ENCODE peak calls at places on chromosomes 7 and 10, in four cellular contexts. One of them, this sample, is unnamed.

GRCh38 chr10:71349401-71349800 is 30.3 kb downstream of the SLC29A3 start:
- DNase-seq in HL-60: no peak
- DNase-seq in AG04450: no peak
- DNase-seq in CD4-positive, alpha-beta T cell: no peak
- DNase-seq in this sample: no peak

GRCh38 chr7:29900745-29901144 is 88.9 kb downstream of the SCRN1 start:
- DNase-seq in CD4-positive, alpha-beta T cell: no peak
- DNase-seq in HL-60: no peak
- DNase-seq in AG04450: no peak
- DNase-seq in this sample: no peak

GRCh38 chr7:20745716-20746115 is 41.0 kb downstream of the SP8 start:
- DNase-seq in CD4-positive, alpha-beta T cell: no peak
- DNase-seq in HL-60: no peak
- DNase-seq in AG04450: no peak
- DNase-seq in this sample: no peak

GRCh38 chr7:7750571-7751242 is 32.3 kb upstream of the RPA3 start:
- DNase-seq in HL-60: no peak
- DNase-seq in CD4-positive, alpha-beta T cell: no peak
- DNase-seq in AG04450: no peak
- DNase-seq in this sample: no peak

GRCh38 chr7:132220060-132220459 is 356.2 kb downstream of the PLXNA4 start:
- DNase-seq in AG04450: no peak
- DNase-seq in CD4-positive, alpha-beta T cell: no peak
- DNase-seq in HL-60: no peak
- DNase-seq in this sample: no peak

GRCh38 chr7:101696-102376 is 90.5 kb upstream of the FAM20C start:
- DNase-seq in AG04450: peak
- DNase-seq in CD4-positive, alpha-beta T cell: no peak
- DNase-seq in HL-60: no peak
- DNase-seq in this sample: no peak

GRCh38 chr7:105032553-105033214 is 18.7 kb downstream of the KMT2E start:
- DNase-seq in CD4-positive, alpha-beta T cell: no peak
- DNase-seq in HL-60: no peak
- DNase-seq in AG04450: no peak
- DNase-seq in this sample: no peak

GRCh38 chr7:157555308-157555707 is 218.5 kb downstream of the DNAJB6 start:
- DNase-seq in HL-60: no peak
- DNase-seq in CD4-positive, alpha-beta T cell: no peak
- DNase-seq in AG04450: no peak
- DNase-seq in this sample: no peak

GRCh38 chr10:88038268-88038667 is 174.8 kb downstream of the PTEN start:
- DNase-seq in AG04450: peak
- DNase-seq in HL-60: peak
- DNase-seq in CD4-positive, alpha-beta T cell: no peak
- DNase-seq in this sample: no peak

GRCh38 chr7:20577362-20578069 is 38.0 kb upstream of the ABCB5 start:
- DNase-seq in HL-60: no peak
- DNase-seq in CD4-positive, alpha-beta T cell: no peak
- DNase-seq in AG04450: no peak
- DNase-seq in this sample: no peak

GRCh38 chr10:43073191-43073590 is 3.7 kb upstream of the RET start:
- DNase-seq in CD4-positive, alpha-beta T cell: no peak
- DNase-seq in AG04450: no peak
- DNase-seq in HL-60: no peak
- DNase-seq in this sample: no peak

GRCh38 chr10:95476482-95477174 is 84.5 kb downstream of the SORBS1 start:
- DNase-seq in HL-60: no peak
- DNase-seq in CD4-positive, alpha-beta T cell: no peak
- DNase-seq in AG04450: no peak
- DNase-seq in this sample: no peak

GRCh38 chr7:45975367-45975766 is 54.3 kb upstream of the IGFBP3 start:
- DNase-seq in AG04450: no peak
- DNase-seq in HL-60: no peak
- DNase-seq in CD4-positive, alpha-beta T cell: no peak
- DNase-seq in this sample: no peak

GRCh38 chr10:13960603-13961002 is 370.1 kb downstream of the FRMD4A start:
- DNase-seq in HL-60: no peak
- DNase-seq in AG04450: no peak
- DNase-seq in CD4-positive, alpha-beta T cell: no peak
- DNase-seq in this sample: no peak

GRCh38 chr10:13961853-13962252 is 368.9 kb downstream of the FRMD4A start:
- DNase-seq in AG04450: no peak
- DNase-seq in HL-60: no peak
- DNase-seq in CD4-positive, alpha-beta T cell: no peak
- DNase-seq in this sample: no peak

GRCh38 chr10:13957856-13958255 is 371.1 kb downstream of the PRPF18 start:
- DNase-seq in CD4-positive, alpha-beta T cell: no peak
- DNase-seq in AG04450: no peak
- DNase-seq in HL-60: no peak
- DNase-seq in this sample: no peak

GRCh38 chr10:13959443-13960359 is 371.0 kb downstream of the FRMD4A start:
- DNase-seq in HL-60: no peak
- DNase-seq in AG04450: no peak
- DNase-seq in CD4-positive, alpha-beta T cell: no peak
- DNase-seq in this sample: no peak

DNA sequence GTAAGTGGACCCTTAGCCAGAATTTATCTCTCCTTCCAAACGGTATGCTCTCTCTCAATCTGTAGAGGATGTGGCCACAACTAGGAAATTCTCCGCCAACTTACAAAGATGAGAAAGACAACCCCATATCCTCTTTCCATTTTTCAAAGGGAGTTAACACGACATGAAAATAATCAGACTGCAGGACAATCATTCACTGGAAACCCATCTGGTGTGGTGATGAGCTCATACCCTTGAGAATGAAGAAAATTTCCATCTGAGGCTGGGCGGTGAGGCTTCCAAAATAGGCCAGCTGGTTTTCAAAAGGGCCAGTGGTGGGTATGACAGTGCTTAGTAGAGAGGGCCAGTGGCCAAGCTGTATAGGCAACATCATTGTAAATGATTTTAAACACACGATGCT is 369.6 kb downstream of the FRMD4A start:
- DNase-seq in HL-60: no peak
- DNase-seq in CD4-positive, alpha-beta T cell: no peak
- DNase-seq in AG04450: peak
- DNase-seq in this sample: no peak
- H3K27ac ChIP-seq in HL-60: no peak
- H3K27ac ChIP-seq in CD4-positive, alpha-beta T cell: no peak
- H3K27ac ChIP-seq in AG04450: peak
- H3K27ac ChIP-seq in this sample: no peak

DNA sequence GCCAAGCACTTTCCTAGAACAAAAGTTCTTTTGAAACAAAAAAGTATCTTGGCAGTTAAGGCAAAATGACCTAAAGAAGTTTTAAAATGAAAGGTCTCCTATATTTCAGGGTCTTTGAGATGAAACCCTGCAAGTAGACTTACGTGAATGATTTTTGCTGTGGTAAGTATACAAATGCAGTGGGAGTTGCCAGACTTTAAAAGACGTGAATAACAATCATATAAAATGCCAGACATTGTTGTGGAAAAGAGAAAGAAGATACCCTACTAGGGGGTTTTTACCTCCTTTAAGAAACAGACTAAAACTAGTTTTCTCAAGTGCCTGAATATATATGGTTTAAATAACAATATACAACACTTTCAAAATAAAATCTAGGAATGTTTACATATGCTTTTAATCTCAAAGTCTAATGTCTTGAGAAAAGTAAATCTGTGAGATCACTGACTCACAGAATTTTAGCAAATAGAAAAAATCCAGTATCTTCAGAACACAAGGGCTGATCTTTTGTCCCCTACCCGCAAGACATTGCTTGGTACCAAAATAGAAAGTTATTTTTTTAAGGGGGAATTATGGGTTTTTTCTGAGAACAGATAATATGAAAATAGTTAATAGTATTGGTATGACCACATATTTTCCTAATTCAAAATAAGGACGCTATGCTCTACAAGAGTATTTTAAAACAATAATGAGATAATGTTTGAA is 29.5 kb downstream of the LRRC17 start:
- DNase-seq in CD4-positive, alpha-beta T cell: no peak
- DNase-seq in AG04450: no peak
- DNase-seq in HL-60: no peak
- DNase-seq in this sample: no peak
- H3K27ac ChIP-seq in CD4-positive, alpha-beta T cell: no peak
- H3K27ac ChIP-seq in AG04450: no peak
- H3K27ac ChIP-seq in HL-60: no peak
- H3K27ac ChIP-seq in this sample: peak

GRCh38 chr7:35420657-35421056 is 166.8 kb upstream of the TBX20 start:
- DNase-seq in HL-60: no peak
- DNase-seq in AG04450: no peak
- DNase-seq in CD4-positive, alpha-beta T cell: no peak
- DNase-seq in this sample: no peak
- H3K27ac ChIP-seq in HL-60: no peak
- H3K27ac ChIP-seq in AG04450: no peak
- H3K27ac ChIP-seq in CD4-positive, alpha-beta T cell: no peak
- H3K27ac ChIP-seq in this sample: no peak

GRCh38 chr7:39921505-39922250 is 28.4 kb upstream of the CDK13 start:
- DNase-seq in HL-60: no peak
- DNase-seq in CD4-positive, alpha-beta T cell: no peak
- DNase-seq in AG04450: no peak
- DNase-seq in this sample: no peak
- H3K27ac ChIP-seq in HL-60: no peak
- H3K27ac ChIP-seq in CD4-positive, alpha-beta T cell: no peak
- H3K27ac ChIP-seq in AG04450: no peak
- H3K27ac ChIP-seq in this sample: no peak

GRCh38 chr10:102610499-102610898 is 33.8 kb upstream of the TRIM8 start:
- DNase-seq in HL-60: no peak
- DNase-seq in AG04450: no peak
- DNase-seq in CD4-positive, alpha-beta T cell: peak
- DNase-seq in this sample: no peak
- H3K27ac ChIP-seq in HL-60: no peak
- H3K27ac ChIP-seq in AG04450: no peak
- H3K27ac ChIP-seq in CD4-positive, alpha-beta T cell: peak
- H3K27ac ChIP-seq in this sample: peak

DNA sequence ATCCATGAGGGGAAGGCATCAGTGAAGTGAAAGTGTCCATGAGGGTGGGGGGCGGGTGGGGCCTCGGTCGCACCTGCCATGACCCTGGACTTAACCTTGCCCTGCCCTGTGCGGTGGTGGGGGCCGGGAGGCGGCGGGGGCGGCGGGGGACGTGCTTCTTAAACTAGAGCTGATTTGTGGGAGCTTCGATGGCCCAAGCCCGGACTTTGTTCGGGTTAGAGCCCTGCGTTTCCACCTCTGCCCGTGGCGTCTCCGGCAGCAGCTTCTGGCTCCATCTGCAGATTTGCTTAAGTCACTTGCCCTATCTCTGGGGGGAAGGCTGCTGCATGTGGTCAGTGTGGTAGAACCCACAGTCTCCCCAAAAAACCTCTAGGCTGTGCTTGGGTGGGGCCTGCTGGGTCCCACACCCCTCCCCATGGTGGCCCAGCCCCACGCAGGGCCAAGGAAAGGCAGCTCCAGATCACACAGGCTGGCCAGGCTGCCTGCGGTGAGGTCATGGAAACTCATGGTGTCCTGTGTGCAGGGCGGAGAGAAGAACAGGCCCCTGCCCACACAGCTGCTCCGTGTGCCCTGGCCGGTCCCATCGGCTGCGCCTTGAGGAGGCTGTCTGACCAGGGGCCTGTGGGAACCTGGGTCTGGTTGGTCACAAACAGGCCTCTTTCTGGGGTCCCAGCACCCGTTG is 93.2 kb downstream of the INPP5A start:
- DNase-seq in CD4-positive, alpha-beta T cell: no peak
- DNase-seq in HL-60: no peak
- DNase-seq in AG04450: no peak
- DNase-seq in this sample: peak
- H3K27ac ChIP-seq in CD4-positive, alpha-beta T cell: no peak
- H3K27ac ChIP-seq in HL-60: no peak
- H3K27ac ChIP-seq in AG04450: peak
- H3K27ac ChIP-seq in this sample: peak

GRCh38 chr10:127889605-127890195 is 3.0 kb downstream of the CLRN3 start:
- DNase-seq in AG04450: no peak
- DNase-seq in CD4-positive, alpha-beta T cell: no peak
- DNase-seq in HL-60: peak
- DNase-seq in this sample: no peak
- H3K27ac ChIP-seq in AG04450: no peak
- H3K27ac ChIP-seq in CD4-positive, alpha-beta T cell: no peak
- H3K27ac ChIP-seq in HL-60: no peak
- H3K27ac ChIP-seq in this sample: peak

DNA sequence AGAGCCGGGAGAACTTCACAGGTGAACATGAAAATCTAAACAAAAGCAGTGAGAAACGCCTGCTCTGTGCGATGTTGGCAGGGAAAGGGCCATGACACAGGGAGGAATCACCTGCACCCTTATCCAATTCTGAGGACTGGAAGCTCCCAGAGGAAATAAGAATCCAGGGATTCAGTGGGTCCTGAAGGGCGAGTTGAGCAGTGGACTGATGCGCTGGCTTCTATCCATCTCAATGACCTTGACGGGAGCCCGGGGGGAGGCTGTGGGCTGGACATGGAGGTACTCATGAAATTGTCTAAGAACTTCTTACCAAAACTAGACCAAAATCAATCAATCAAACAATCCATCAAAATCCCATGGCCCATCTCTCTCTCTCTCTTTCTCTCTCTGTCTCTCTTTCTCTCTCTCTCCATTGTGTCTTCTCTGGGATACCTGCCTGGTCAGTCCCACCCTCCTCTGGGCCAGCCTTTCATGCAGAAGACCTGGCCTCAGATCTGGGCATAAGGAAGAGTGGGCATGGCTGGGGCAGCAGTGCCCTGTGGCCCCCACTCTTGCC is 7.2 kb downstream of the CPXM2 start:
- DNase-seq in CD4-positive, alpha-beta T cell: no peak
- DNase-seq in AG04450: no peak
- DNase-seq in HL-60: no peak
- DNase-seq in this sample: no peak
- H3K27ac ChIP-seq in CD4-positive, alpha-beta T cell: no peak
- H3K27ac ChIP-seq in AG04450: no peak
- H3K27ac ChIP-seq in HL-60: no peak
- H3K27ac ChIP-seq in this sample: no peak

This sample was measured in suprapubic skin.